ENCODE peak calls at places on chromosomes 16 and 17, in four cellular contexts. One of them, this sample, is unnamed.

GRCh38 chr16:89581045-89581695 is 5.6 kb downstream of the CPNE7 start:
- DNase-seq in osteoblast: peak; percentile 100
- DNase-seq in mammary epithelial cell: peak; percentile 67
- DNase-seq in small intestine: no peak
- DNase-seq in this sample: no peak

GRCh38 chr16:57146735-57147134 is 39.1 kb downstream of the PSME3IP1 start:
- DNase-seq in osteoblast: peak; percentile 79
- DNase-seq in mammary epithelial cell: no peak
- DNase-seq in small intestine: no peak
- DNase-seq in this sample: peak; percentile 89

GRCh38 chr17:64547354-64547753 is 40.6 kb downstream of the CEP95 start:
- DNase-seq in osteoblast: no peak
- DNase-seq in mammary epithelial cell: no peak
- DNase-seq in small intestine: no peak
- DNase-seq in this sample: peak; percentile 43

GRCh38 chr17:57899822-57900221 is 50.0 kb upstream of the MRPS23 start:
- DNase-seq in osteoblast: no peak
- DNase-seq in mammary epithelial cell: no peak
- DNase-seq in small intestine: peak; percentile 81
- DNase-seq in this sample: no peak

GRCh38 chr16:31200821-31201510 is 1.6 kb downstream of the PYCARD start:
- DNase-seq in osteoblast: peak; percentile 83
- DNase-seq in mammary epithelial cell: no peak
- DNase-seq in small intestine: peak; percentile 76
- DNase-seq in this sample: no peak

GRCh38 chr16:30953511-30954124 is 3.9 kb upstream of the SETD1A start:
- DNase-seq in osteoblast: peak; percentile 94
- DNase-seq in mammary epithelial cell: peak; percentile 24
- DNase-seq in small intestine: peak; percentile 75
- DNase-seq in this sample: peak; percentile 90

GRCh38 chr17:13635951-13636350 is 34.2 kb upstream of the HS3ST3A1 start:
- DNase-seq in osteoblast: no peak
- DNase-seq in mammary epithelial cell: no peak
- DNase-seq in small intestine: no peak
- DNase-seq in this sample: no peak

GRCh38 chr16:79316004-79316458 is 284.5 kb downstream of the MAF start:
- DNase-seq in osteoblast: no peak
- DNase-seq in mammary epithelial cell: no peak
- DNase-seq in small intestine: no peak
- DNase-seq in this sample: no peak

GRCh38 chr17:80847506-80848230 is 144.0 kb upstream of the CHMP6 start:
- DNase-seq in osteoblast: no peak
- DNase-seq in mammary epithelial cell: no peak
- DNase-seq in small intestine: peak; percentile 77
- DNase-seq in this sample: peak; percentile 59

GRCh38 chr16:66662445-66663194 is 33.9 kb downstream of the CMTM4 start:
- DNase-seq in osteoblast: peak; percentile 75
- DNase-seq in mammary epithelial cell: peak; percentile 24
- DNase-seq in small intestine: peak; percentile 46
- DNase-seq in this sample: peak; percentile 37

GRCh38 chr17:46151762-46152161 is 41.5 kb downstream of the KANSL1 start:
- DNase-seq in osteoblast: no peak
- DNase-seq in mammary epithelial cell: no peak
- DNase-seq in small intestine: no peak
- DNase-seq in this sample: no peak

GRCh38 chr16:12120331-12120981 is 143.9 kb downstream of the SNX29 start:
- DNase-seq in osteoblast: peak; percentile 97
- DNase-seq in mammary epithelial cell: no peak
- DNase-seq in small intestine: no peak
- DNase-seq in this sample: no peak

GRCh38 chr16:68206224-68206623 is 29.7 kb downstream of the ESRP2 start:
- DNase-seq in osteoblast: no peak
- DNase-seq in mammary epithelial cell: no peak
- DNase-seq in small intestine: no peak
- DNase-seq in this sample: no peak

GRCh38 chr16:11372073-11372923 is 27.0 kb downstream of the RMI2 start:
- DNase-seq in osteoblast: no peak
- DNase-seq in mammary epithelial cell: no peak
- DNase-seq in small intestine: no peak
- DNase-seq in this sample: peak; percentile 12

GRCh38 chr16:70657956-70658355 is 11.6 kb downstream of the IL34 start:
- DNase-seq in osteoblast: peak; percentile 75
- DNase-seq in mammary epithelial cell: no peak
- DNase-seq in small intestine: no peak
- DNase-seq in this sample: no peak

GRCh38 chr17:1031711-1032110 is 34.8 kb downstream of the TIMM22 start:
- DNase-seq in osteoblast: peak; percentile 81
- DNase-seq in mammary epithelial cell: no peak
- DNase-seq in small intestine: no peak
- DNase-seq in this sample: peak; percentile 93

GRCh38 chr16:678858-679807 is 1.1 kb upstream of the STUB1 start:
- DNase-seq in osteoblast: peak; percentile 92
- DNase-seq in mammary epithelial cell: peak; percentile 30
- DNase-seq in small intestine: peak; percentile 51
- DNase-seq in this sample: peak; percentile 91

GRCh38 chr17:13046361-13046760 is 28.5 kb upstream of the ELAC2 start:
- DNase-seq in osteoblast: no peak
- DNase-seq in mammary epithelial cell: no peak
- DNase-seq in small intestine: no peak
- DNase-seq in this sample: no peak

GRCh38 chr17:65409381-65409780 is 152.1 kb downstream of the AXIN2 start:
- DNase-seq in osteoblast: no peak
- DNase-seq in mammary epithelial cell: no peak
- DNase-seq in small intestine: no peak
- DNase-seq in this sample: no peak

GRCh38 chr16:1654505-1655268 is 23.4 kb upstream of the JPT2 start:
- DNase-seq in osteoblast: no peak
- DNase-seq in mammary epithelial cell: no peak
- DNase-seq in small intestine: no peak
- DNase-seq in this sample: no peak

GRCh38 chr17:62392908-62393307 is 12.6 kb downstream of the EFCAB3 start:
- DNase-seq in osteoblast: no peak
- DNase-seq in mammary epithelial cell: no peak
- DNase-seq in small intestine: no peak
- DNase-seq in this sample: no peak

GRCh38 chr16:70478912-70479341 is 24.5 kb downstream of the FCSK start:
- DNase-seq in osteoblast: peak; percentile 90
- DNase-seq in mammary epithelial cell: no peak
- DNase-seq in small intestine: no peak
- DNase-seq in this sample: peak; percentile 72

GRCh38 chr17:58375811-58376210 is 23.8 kb upstream of the SUPT4H1 start:
- DNase-seq in osteoblast: no peak
- DNase-seq in mammary epithelial cell: no peak
- DNase-seq in small intestine: peak; percentile 62
- DNase-seq in this sample: no peak

GRCh38 chr16:4521971-4522623 is 16.5 kb downstream of the CDIP1 start:
- DNase-seq in osteoblast: peak; percentile 77
- DNase-seq in mammary epithelial cell: no peak
- DNase-seq in small intestine: no peak
- DNase-seq in this sample: peak; percentile 78

GRCh38 chr17:57639381-57639780 is 105.7 kb downstream of the CCDC182 start:
- DNase-seq in osteoblast: peak; percentile 17
- DNase-seq in mammary epithelial cell: no peak
- DNase-seq in small intestine: no peak
- DNase-seq in this sample: no peak

GRCh38 chr16:84603115-84603816 is 14.6 kb downstream of the COTL1 start:
- DNase-seq in osteoblast: peak; percentile 98
- DNase-seq in mammary epithelial cell: peak; percentile 89
- DNase-seq in small intestine: peak; percentile 20
- DNase-seq in this sample: no peak

GRCh38 chr17:64124609-64125008 is 5.3 kb downstream of the ERN1 start:
- DNase-seq in osteoblast: no peak
- DNase-seq in mammary epithelial cell: no peak
- DNase-seq in small intestine: no peak
- DNase-seq in this sample: no peak

GRCh38 chr17:8275421-8276290 is 12.8 kb upstream of the RANGRF start:
- DNase-seq in osteoblast: peak; percentile 62
- DNase-seq in mammary epithelial cell: no peak
- DNase-seq in small intestine: no peak
- DNase-seq in this sample: no peak

GRCh38 chr17:8643855-8644506 is 13.5 kb upstream of the MYH10 start:
- DNase-seq in osteoblast: no peak
- DNase-seq in mammary epithelial cell: no peak
- DNase-seq in small intestine: no peak
- DNase-seq in this sample: no peak

GRCh38 chr17:18119938-18120337 is 11.4 kb downstream of the MYO15A start:
- DNase-seq in osteoblast: no peak
- DNase-seq in mammary epithelial cell: no peak
- DNase-seq in small intestine: no peak
- DNase-seq in this sample: peak; percentile 50

GRCh38 chr17:17516315-17516930 is 20.2 kb upstream of the RASD1 start:
- DNase-seq in osteoblast: peak; percentile 81
- DNase-seq in mammary epithelial cell: no peak
- DNase-seq in small intestine: no peak
- DNase-seq in this sample: no peak

GRCh38 chr16:84552135-84552534 is 47.7 kb upstream of the MEAK7 start:
- DNase-seq in osteoblast: no peak
- DNase-seq in mammary epithelial cell: peak; percentile 21
- DNase-seq in small intestine: no peak
- DNase-seq in this sample: no peak

GRCh38 chr17:35432176-35433074 is at the start of gene SLFN12:
- DNase-seq in osteoblast: peak; percentile 82
- DNase-seq in mammary epithelial cell: peak; percentile 50
- DNase-seq in small intestine: peak; percentile 90
- DNase-seq in this sample: peak; percentile 32

GRCh38 chr16:23286131-23286532 is 16.0 kb upstream of the SCNN1B start:
- DNase-seq in osteoblast: peak; percentile 74
- DNase-seq in mammary epithelial cell: peak; percentile 97
- DNase-seq in small intestine: no peak
- DNase-seq in this sample: no peak

GRCh38 chr16:74991268-74991592 is 6.3 kb upstream of the WDR59 start:
- DNase-seq in osteoblast: no peak
- DNase-seq in mammary epithelial cell: no peak
- DNase-seq in small intestine: no peak
- DNase-seq in this sample: no peak

GRCh38 chr17:59378621-59379194 is 47.3 kb downstream of the YPEL2 start:
- DNase-seq in osteoblast: peak; percentile 95
- DNase-seq in mammary epithelial cell: no peak
- DNase-seq in small intestine: peak; percentile 60
- DNase-seq in this sample: no peak

GRCh38 chr16:10558305-10558704 is 22.1 kb downstream of the EMP2 start:
- DNase-seq in osteoblast: no peak
- DNase-seq in mammary epithelial cell: no peak
- DNase-seq in small intestine: no peak
- DNase-seq in this sample: no peak

GRCh38 chr16:80931985-80932720 is 74.5 kb downstream of the CMC2 start:
- DNase-seq in osteoblast: peak; percentile 94
- DNase-seq in mammary epithelial cell: peak; percentile 12
- DNase-seq in small intestine: peak; percentile 52
- DNase-seq in this sample: peak; percentile 89
- H3K4me3 ChIP-seq in osteoblast: peak overlapping the region; percentile 79
- H3K4me3 ChIP-seq in mammary epithelial cell: peak overlapping the region; percentile 32
- H3K4me3 ChIP-seq in small intestine: no peak overlapping the region
- H3K4me3 ChIP-seq in this sample: peak overlapping the region; percentile 44

DNA sequence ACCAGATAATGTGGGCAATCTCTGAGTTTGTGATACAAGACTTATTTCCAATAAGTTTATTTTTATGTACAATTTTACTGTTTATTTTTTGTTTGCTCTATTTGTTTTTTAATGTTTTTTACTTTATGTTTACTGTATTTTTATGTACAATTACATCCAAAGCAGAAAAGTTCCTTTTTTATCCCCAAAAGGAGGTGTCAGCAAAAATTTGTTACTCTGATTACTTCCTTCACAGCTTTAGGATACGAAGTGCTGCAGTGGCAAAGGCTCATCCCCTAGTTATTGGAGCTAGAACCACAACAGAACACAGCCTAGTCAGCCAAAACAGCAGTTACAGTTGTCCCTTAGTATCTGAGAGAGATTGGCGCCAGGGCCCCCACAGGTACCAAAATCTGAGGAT is 35.7 kb downstream of the IST1 start:
- DNase-seq in osteoblast: no peak
- DNase-seq in mammary epithelial cell: no peak
- DNase-seq in small intestine: no peak
- DNase-seq in this sample: no peak
- H3K4me3 ChIP-seq in osteoblast: no peak overlapping the region
- H3K4me3 ChIP-seq in mammary epithelial cell: no peak overlapping the region
- H3K4me3 ChIP-seq in small intestine: no peak overlapping the region
- H3K4me3 ChIP-seq in this sample: no peak overlapping the region

DNA sequence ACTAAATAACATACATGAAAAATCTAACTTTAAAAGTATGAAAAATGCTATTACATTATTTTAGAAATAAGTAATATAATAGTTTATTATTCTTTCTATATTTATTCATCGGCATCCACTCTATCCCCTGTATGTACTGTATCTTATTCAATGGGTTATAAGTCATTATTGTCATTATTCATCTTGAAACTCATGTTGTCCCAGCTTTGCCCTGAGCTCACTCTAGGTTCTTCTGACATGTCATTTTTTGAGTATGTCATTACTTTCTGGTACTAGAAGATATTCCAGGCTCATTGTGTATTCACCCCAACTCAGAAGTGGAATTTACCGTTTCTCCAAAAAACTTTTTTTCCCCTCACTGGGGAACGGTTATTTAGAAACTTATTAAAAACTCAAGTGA is 53.0 kb upstream of the MNT start:
- DNase-seq in osteoblast: no peak
- DNase-seq in mammary epithelial cell: no peak
- DNase-seq in small intestine: no peak
- DNase-seq in this sample: no peak
- H3K4me3 ChIP-seq in osteoblast: no peak overlapping the region
- H3K4me3 ChIP-seq in mammary epithelial cell: no peak overlapping the region
- H3K4me3 ChIP-seq in small intestine: no peak overlapping the region
- H3K4me3 ChIP-seq in this sample: no peak overlapping the region

DNA sequence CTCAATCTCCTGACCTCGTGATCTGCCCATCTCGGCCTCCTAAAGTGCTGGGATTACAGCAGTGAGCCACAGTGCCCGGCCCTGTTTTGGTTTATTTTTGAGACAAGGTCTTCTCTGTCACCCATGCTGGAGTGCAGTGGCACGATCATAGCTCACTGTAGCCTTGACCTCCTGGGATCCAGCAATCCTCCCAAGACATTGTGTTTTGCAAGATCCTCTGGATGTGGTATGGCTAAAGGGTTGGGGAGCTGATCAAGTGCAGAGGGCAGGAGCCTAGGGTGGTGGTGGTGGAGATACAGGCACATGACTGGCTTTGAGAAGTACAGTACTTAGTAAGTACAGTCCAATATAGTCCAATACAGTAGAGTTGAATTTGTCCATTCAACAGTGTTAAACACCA is 16.6 kb upstream of the TNS4 start:
- DNase-seq in osteoblast: no peak
- DNase-seq in mammary epithelial cell: no peak
- DNase-seq in small intestine: no peak
- DNase-seq in this sample: no peak
- H3K4me3 ChIP-seq in osteoblast: no peak overlapping the region
- H3K4me3 ChIP-seq in mammary epithelial cell: no peak overlapping the region
- H3K4me3 ChIP-seq in small intestine: no peak overlapping the region
- H3K4me3 ChIP-seq in this sample: no peak overlapping the region

DNA sequence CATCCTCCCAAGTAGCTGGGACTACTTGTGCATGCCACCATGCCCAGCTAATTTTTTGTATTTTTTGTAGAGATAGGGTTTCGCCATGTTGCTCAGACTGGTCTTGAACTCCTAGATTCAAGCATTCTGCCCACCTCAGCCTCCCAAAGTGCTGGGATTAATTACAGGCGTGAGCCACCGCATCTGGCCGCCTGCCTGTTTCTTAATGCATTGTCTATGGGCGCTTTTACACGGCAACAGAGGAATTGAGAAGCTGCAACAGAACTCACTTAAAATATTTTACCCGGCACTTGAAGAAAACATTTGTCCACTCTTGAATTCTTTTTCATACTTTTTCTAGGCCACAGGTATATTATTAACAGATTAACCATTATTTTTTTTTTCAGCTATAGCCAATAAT is 9.0 kb upstream of the CEP20 start:
- DNase-seq in osteoblast: no peak
- DNase-seq in mammary epithelial cell: no peak
- DNase-seq in small intestine: no peak
- DNase-seq in this sample: no peak
- H3K4me3 ChIP-seq in osteoblast: no peak overlapping the region
- H3K4me3 ChIP-seq in mammary epithelial cell: no peak overlapping the region
- H3K4me3 ChIP-seq in small intestine: no peak overlapping the region
- H3K4me3 ChIP-seq in this sample: no peak overlapping the region